ENCODE peak calls at places on chromosomes 12 and 14, in five cellular contexts. One of them, this sample, is unnamed. For H3K36me3, the result is how much of the 10 kb centered on the place peaks cover.

GRCh38 chr12:58026892-58027891 is 85.8 kb downstream of the ATP23 start:
- DNase-seq in esophagus squamous epithelium: no peak
- DNase-seq in breast epithelium: no peak
- DNase-seq in right lobe of liver: no peak
- DNase-seq in spleen: no peak
- DNase-seq in this sample: no peak

GRCh38 chr14:85534435-85534834 is 4.5 kb downstream of the FLRT2 start:
- DNase-seq in esophagus squamous epithelium: no peak
- DNase-seq in spleen: no peak
- DNase-seq in breast epithelium: no peak
- DNase-seq in right lobe of liver: no peak
- DNase-seq in this sample: peak

GRCh38 chr14:45094275-45094674 is 10.4 kb downstream of the PRPF39 start:
- DNase-seq in esophagus squamous epithelium: no peak
- DNase-seq in breast epithelium: no peak
- DNase-seq in spleen: no peak
- DNase-seq in right lobe of liver: no peak
- DNase-seq in this sample: no peak

GRCh38 chr14:37062191-37062803 is 110.1 kb downstream of the SLC25A21 start:
- DNase-seq in spleen: no peak
- DNase-seq in right lobe of liver: no peak
- DNase-seq in breast epithelium: no peak
- DNase-seq in esophagus squamous epithelium: no peak
- DNase-seq in this sample: no peak

GRCh38 chr12:57631566-57632368 is 1.2 kb downstream of the B4GALNT1 start:
- DNase-seq in right lobe of liver: no peak
- DNase-seq in spleen: no peak
- DNase-seq in esophagus squamous epithelium: no peak
- DNase-seq in breast epithelium: peak
- DNase-seq in this sample: no peak

GRCh38 chr12:24705741-24706358 is 243.1 kb downstream of the BCAT1 start:
- DNase-seq in esophagus squamous epithelium: no peak
- DNase-seq in right lobe of liver: no peak
- DNase-seq in spleen: no peak
- DNase-seq in breast epithelium: no peak
- DNase-seq in this sample: no peak

GRCh38 chr12:238116-238515 is 24.2 kb upstream of the SLC6A12 start:
- DNase-seq in esophagus squamous epithelium: no peak
- DNase-seq in right lobe of liver: no peak
- DNase-seq in breast epithelium: no peak
- DNase-seq in spleen: no peak
- DNase-seq in this sample: no peak

GRCh38 chr12:43766291-43766690 is 7.5 kb downstream of the IRAK4 start:
- DNase-seq in esophagus squamous epithelium: no peak
- DNase-seq in breast epithelium: no peak
- DNase-seq in spleen: no peak
- DNase-seq in right lobe of liver: no peak
- DNase-seq in this sample: no peak

GRCh38 chr14:76950043-76951020 is 78.2 kb downstream of the IRF2BPL start:
- DNase-seq in esophagus squamous epithelium: no peak
- DNase-seq in breast epithelium: no peak
- DNase-seq in right lobe of liver: no peak
- DNase-seq in spleen: no peak
- DNase-seq in this sample: no peak

GRCh38 chr12:81208193-81208946 is 130.5 kb downstream of the ACSS3 start:
- DNase-seq in right lobe of liver: no peak
- DNase-seq in esophagus squamous epithelium: no peak
- DNase-seq in breast epithelium: no peak
- DNase-seq in spleen: no peak
- DNase-seq in this sample: no peak

GRCh38 chr12:108825205-108825950 is 32.0 kb downstream of the SSH1 start:
- DNase-seq in spleen: no peak
- DNase-seq in right lobe of liver: no peak
- DNase-seq in esophagus squamous epithelium: no peak
- DNase-seq in breast epithelium: no peak
- DNase-seq in this sample: no peak

GRCh38 chr12:108823804-108824203 is 33.6 kb downstream of the SSH1 start:
- DNase-seq in spleen: peak
- DNase-seq in breast epithelium: no peak
- DNase-seq in esophagus squamous epithelium: no peak
- DNase-seq in right lobe of liver: no peak
- DNase-seq in this sample: no peak

GRCh38 chr12:108827941-108828340 is 29.4 kb downstream of the SSH1 start:
- DNase-seq in spleen: peak
- DNase-seq in breast epithelium: no peak
- DNase-seq in esophagus squamous epithelium: no peak
- DNase-seq in right lobe of liver: no peak
- DNase-seq in this sample: no peak

GRCh38 chr12:108826807-108827721 is 30.3 kb downstream of the SSH1 start:
- DNase-seq in spleen: peak
- DNase-seq in breast epithelium: no peak
- DNase-seq in right lobe of liver: no peak
- DNase-seq in esophagus squamous epithelium: no peak
- DNase-seq in this sample: no peak

DNA sequence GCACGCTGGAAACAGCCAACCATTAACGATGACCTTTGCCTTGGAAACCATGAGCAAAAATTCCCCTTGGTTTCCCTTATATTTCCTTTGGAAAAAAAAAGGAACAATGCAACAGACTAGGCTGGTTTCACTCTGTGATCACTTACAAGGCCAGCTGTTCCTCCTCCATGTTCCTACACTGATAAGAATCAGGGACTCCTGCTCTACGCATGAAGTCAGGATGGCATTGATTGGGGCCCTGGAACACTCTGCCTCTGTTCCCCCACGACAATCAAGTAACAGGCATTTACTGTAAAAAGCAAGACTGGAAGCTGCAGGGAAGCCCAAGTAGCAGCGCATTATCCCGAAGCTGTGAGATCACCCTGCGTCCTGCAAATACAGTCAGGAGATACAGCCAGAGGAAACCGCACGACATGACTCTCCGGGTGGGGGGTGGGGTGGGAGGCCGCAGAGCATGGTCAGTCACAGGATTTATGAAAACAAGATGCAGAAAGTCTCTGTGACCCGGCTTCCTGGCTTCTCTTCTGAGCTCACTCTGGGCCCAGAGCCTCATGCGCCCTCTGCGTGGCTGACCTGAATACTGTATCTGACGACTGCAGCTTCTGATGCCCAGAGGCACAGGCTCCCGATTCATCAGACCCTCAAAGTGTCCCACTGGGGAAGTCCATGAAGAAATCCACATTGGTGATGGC is 31.1 kb downstream of the SSH1 start:
- DNase-seq in spleen: peak
- DNase-seq in esophagus squamous epithelium: no peak
- DNase-seq in breast epithelium: no peak
- DNase-seq in right lobe of liver: no peak
- DNase-seq in this sample: peak
- TF ChIP-seq POLR2A in spleen: no peak
- TF ChIP-seq POLR2A in esophagus squamous epithelium: no peak
- TF ChIP-seq POLR2A in breast epithelium: no peak
- TF ChIP-seq POLR2A in right lobe of liver: no peak
- TF ChIP-seq POLR2A in this sample: no peak

DNA sequence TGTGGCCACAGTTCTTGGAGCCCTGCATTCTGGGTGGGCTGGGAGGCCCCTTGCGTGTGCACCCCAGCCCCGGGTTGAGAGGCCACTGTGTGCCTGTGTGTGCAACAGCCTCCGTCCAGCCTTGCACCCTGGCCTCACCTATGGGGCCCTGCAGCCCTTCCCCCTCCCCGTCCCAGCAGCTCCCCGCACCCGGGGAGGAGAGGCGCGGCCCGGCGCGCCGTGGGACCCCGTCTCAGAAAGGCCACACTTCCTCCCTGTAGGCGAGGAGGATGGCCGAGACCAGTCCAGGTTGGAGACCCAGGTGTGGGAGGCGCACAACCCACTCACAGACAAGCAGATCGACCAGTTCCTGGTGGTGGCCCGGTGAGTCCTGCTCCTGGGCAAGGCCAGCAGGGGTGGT is 16.6 kb upstream of the CRIP2 start:
- DNase-seq in spleen: no peak
- DNase-seq in breast epithelium: no peak
- DNase-seq in esophagus squamous epithelium: no peak
- DNase-seq in right lobe of liver: no peak
- DNase-seq in this sample: no peak
- H3K36me3 ChIP-seq in spleen: half or more
- H3K36me3 ChIP-seq in breast epithelium: under half
- H3K36me3 ChIP-seq in esophagus squamous epithelium: under half
- H3K36me3 ChIP-seq in right lobe of liver: under half
- H3K36me3 ChIP-seq in this sample: under half

GRCh38 chr14:83764656-83765055 is 1765.3 kb upstream of the FLRT2 start:
- DNase-seq in breast epithelium: no peak
- DNase-seq in esophagus squamous epithelium: no peak
- DNase-seq in right lobe of liver: no peak
- DNase-seq in spleen: no peak
- DNase-seq in this sample: no peak

GRCh38 chr14:83765200-83765599 is 1764.7 kb upstream of the FLRT2 start:
- DNase-seq in right lobe of liver: no peak
- DNase-seq in esophagus squamous epithelium: no peak
- DNase-seq in breast epithelium: no peak
- DNase-seq in spleen: no peak
- DNase-seq in this sample: no peak
- TF ChIP-seq POLR2A in right lobe of liver: no peak
- TF ChIP-seq POLR2A in esophagus squamous epithelium: no peak
- TF ChIP-seq POLR2A in breast epithelium: no peak
- TF ChIP-seq POLR2A in spleen: no peak
- TF ChIP-seq POLR2A in this sample: no peak

DNA sequence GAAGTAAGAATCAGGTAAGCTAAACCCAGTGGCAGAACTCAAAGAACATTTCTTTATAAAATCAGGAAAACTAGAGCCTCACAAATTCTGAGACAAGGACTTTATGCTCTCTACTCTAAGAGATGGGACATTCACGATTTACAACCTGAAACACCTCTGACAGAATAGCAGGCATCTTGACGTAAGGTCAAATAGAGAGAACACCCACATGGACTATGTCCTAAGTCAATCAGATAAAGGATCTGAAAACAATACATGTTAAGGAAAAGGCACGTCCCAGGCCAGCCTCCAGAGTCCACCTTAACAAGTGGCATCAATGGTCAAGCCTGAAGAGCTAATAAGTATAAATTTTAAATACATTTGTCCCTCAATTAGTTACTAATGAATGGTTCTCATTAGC is 39.9 kb upstream of the SYCP3 start:
- DNase-seq in right lobe of liver: no peak
- DNase-seq in spleen: no peak
- DNase-seq in esophagus squamous epithelium: no peak
- DNase-seq in breast epithelium: no peak
- DNase-seq in this sample: no peak
- H3K36me3 ChIP-seq in right lobe of liver: under half
- H3K36me3 ChIP-seq in spleen: under half
- H3K36me3 ChIP-seq in esophagus squamous epithelium: under half
- H3K36me3 ChIP-seq in breast epithelium: under half
- H3K36me3 ChIP-seq in this sample: under half

GRCh38 chr12:76032043-76032981 is 736 bp upstream of the PHLDA1 start:
- DNase-seq in right lobe of liver: peak
- DNase-seq in esophagus squamous epithelium: no peak
- DNase-seq in spleen: no peak
- DNase-seq in breast epithelium: peak
- DNase-seq in this sample: no peak

GRCh38 chr12:76030378-76031080 is 1.0 kb downstream of the PHLDA1 start:
- DNase-seq in breast epithelium: peak
- DNase-seq in right lobe of liver: peak
- DNase-seq in esophagus squamous epithelium: no peak
- DNase-seq in spleen: peak
- DNase-seq in this sample: peak

GRCh38 chr12:76031081-76031413 is 529 bp downstream of the PHLDA1 start:
- DNase-seq in spleen: no peak
- DNase-seq in esophagus squamous epithelium: no peak
- DNase-seq in right lobe of liver: no peak
- DNase-seq in breast epithelium: no peak
- DNase-seq in this sample: no peak

GRCh38 chr12:76029982-76030377 is 1.6 kb downstream of the PHLDA1 start:
- DNase-seq in spleen: no peak
- DNase-seq in esophagus squamous epithelium: no peak
- DNase-seq in breast epithelium: no peak
- DNase-seq in right lobe of liver: no peak
- DNase-seq in this sample: no peak

DNA sequence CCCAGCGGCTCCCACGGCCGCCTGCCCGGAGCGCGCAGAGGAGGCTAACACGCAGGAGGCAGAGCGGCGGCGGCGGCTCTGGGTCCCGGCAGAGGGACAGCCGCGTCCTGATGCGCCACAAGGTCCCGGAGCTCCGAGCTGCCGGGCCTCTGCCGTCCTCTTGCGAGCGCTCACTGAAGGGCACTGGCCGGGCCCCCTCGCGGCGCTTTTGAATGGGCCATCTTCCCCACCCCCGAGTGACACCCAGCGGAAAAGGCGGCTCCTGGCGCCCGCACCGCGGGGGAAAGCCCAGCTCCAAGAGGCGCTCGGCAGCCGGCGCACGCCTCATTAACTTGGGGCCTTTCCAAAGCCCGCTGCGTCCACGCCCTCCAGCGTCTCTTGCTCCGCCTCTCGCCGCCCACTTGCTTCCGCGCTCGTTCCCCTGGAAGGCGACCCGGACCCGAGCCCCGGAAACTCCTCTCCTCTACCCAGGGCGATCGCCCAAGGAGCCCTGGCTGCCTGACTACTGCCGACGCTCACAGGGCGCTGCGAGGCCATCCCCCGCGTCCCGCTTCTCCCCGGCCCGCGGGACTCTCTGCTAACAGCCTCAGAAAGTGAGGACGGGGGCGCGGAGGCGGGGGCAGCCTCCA is at the start of gene PHLDA1:
- DNase-seq in breast epithelium: peak
- DNase-seq in esophagus squamous epithelium: peak
- DNase-seq in spleen: peak
- DNase-seq in right lobe of liver: peak
- DNase-seq in this sample: peak
- TF ChIP-seq POLR2A in breast epithelium: peak
- TF ChIP-seq POLR2A in esophagus squamous epithelium: no peak
- TF ChIP-seq POLR2A in spleen: peak
- TF ChIP-seq POLR2A in right lobe of liver: peak
- TF ChIP-seq POLR2A in this sample: peak

GRCh38 chr12:95870897-95871296 is 12.1 kb downstream of the SNRPF start:
- DNase-seq in esophagus squamous epithelium: no peak
- DNase-seq in breast epithelium: no peak
- DNase-seq in right lobe of liver: no peak
- DNase-seq in spleen: no peak
- DNase-seq in this sample: no peak
- H3K36me3 ChIP-seq in esophagus squamous epithelium: under half
- H3K36me3 ChIP-seq in breast epithelium: under half
- H3K36me3 ChIP-seq in right lobe of liver: under half
- H3K36me3 ChIP-seq in spleen: under half
- H3K36me3 ChIP-seq in this sample: under half

GRCh38 chr14:69041783-69042182 is 62.7 kb upstream of the ACTN1 start:
- DNase-seq in spleen: no peak
- DNase-seq in right lobe of liver: no peak
- DNase-seq in breast epithelium: no peak
- DNase-seq in esophagus squamous epithelium: no peak
- DNase-seq in this sample: no peak
- TF ChIP-seq POLR2A in spleen: no peak
- TF ChIP-seq POLR2A in right lobe of liver: no peak
- TF ChIP-seq POLR2A in breast epithelium: no peak
- TF ChIP-seq POLR2A in esophagus squamous epithelium: no peak
- TF ChIP-seq POLR2A in this sample: no peak